ENCODE peak calls at places on chromosomes 3 and 15, in four cellular contexts. F, R, P and U are unnamed samples.

GRCh38 chr3:193905993-193906396 is 230.0 kb upstream of the HES1 start:
- DNase-seq in F (no peak), R (no peak), P (no peak), U (no peak)

GRCh38 chr3:126480251-126480650 is 4.6 kb upstream of the ZXDC start:
- DNase-seq in F (peak; percentile 69), R (no peak), P (no peak), U (no peak)

GRCh38 chr3:105938101-105938500 is 69.3 kb upstream of the CBLB start:
- DNase-seq in F (no peak), R (no peak), P (no peak), U (no peak)

GRCh38 chr3:134017490-134017889 is 12.2 kb downstream of the SLCO2A1 start:
- DNase-seq in F (no peak), R (no peak), P (no peak), U (peak; percentile 39)

GRCh38 chr3:186268616-186269448 is 93.2 kb downstream of the DGKG start:
- DNase-seq in F (no peak), R (peak; percentile 48), P (no peak), U (no peak)

GRCh38 chr3:168794427-168794826 is 698.7 kb upstream of the GOLIM4 start:
- DNase-seq in F (no peak), R (no peak), P (no peak), U (no peak)

GRCh38 chr15:65201918-65202317 is 9.4 kb downstream of the CILP start:
- DNase-seq in F (no peak), R (no peak), P (no peak), U (peak; percentile 5)

GRCh38 chr15:100760357-100760903 is 119.2 kb upstream of the ALDH1A3 start:
- DNase-seq in F (no peak), R (peak; percentile 50), P (no peak), U (no peak)

GRCh38 chr3:153961498-153961897 is 159.7 kb upstream of the ARHGEF26 start:
- DNase-seq in F (no peak), R (no peak), P (no peak), U (no peak)

GRCh38 chr3:15794842-15795562 is 2.8 kb downstream of the ANKRD28 start:
- DNase-seq in F (no peak), R (no peak), P (no peak), U (no peak)

GRCh38 chr15:44136991-44137477 is 58.0 kb downstream of the FRMD5 start:
- DNase-seq in F (no peak), R (no peak), P (no peak), U (no peak)

GRCh38 chr3:76474632-76475031 is 565.3 kb upstream of the ROBO2 start:
- DNase-seq in F (no peak), R (no peak), P (no peak), U (no peak)

GRCh38 chr3:46829699-46830208 is 33.5 kb downstream of the MYL3 start:
- DNase-seq in F (no peak), R (no peak), P (no peak), U (no peak)

GRCh38 chr3:182794455-182794773 is 1.1 kb downstream of the ATP11B start:
- DNase-seq in F (no peak), R (no peak), P (no peak), U (no peak)

GRCh38 chr3:173396191-173397041 is 1.1 kb upstream of the NLGN1 start:
- DNase-seq in F (no peak), R (no peak), P (no peak), U (no peak)

GRCh38 chr15:26729030-26729429 is 43.8 kb downstream of the GABRB3 start:
- DNase-seq in F (no peak), R (no peak), P (no peak), U (no peak)

GRCh38 chr15:26736502-26737248 is 36.2 kb downstream of the GABRB3 start:
- DNase-seq in F (no peak), R (no peak), P (no peak), U (no peak)

GRCh38 chr15:26729581-26729980 is 43.3 kb downstream of the GABRB3 start:
- DNase-seq in F (no peak), R (no peak), P (no peak), U (no peak)

DNA sequence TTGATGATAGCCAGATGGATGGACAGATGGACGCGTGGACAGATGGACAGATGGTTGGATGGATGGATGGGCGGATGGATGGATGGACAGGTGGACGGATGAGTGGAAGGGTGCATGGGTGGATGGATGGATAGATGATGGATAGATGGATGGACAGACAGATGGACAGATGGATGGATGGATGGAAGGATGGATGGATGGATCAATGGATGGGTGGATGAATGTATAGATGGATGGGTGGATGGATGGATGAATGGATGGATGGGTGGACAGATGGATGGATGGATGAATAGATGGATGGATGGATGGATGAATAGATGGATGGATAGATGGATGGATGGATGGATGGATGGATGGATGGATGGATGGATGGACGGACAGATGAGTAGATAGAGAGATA is 40.9 kb downstream of the GABRB3 start:
- DNase-seq in F (no peak), R (no peak), P (no peak), U (no peak)
- H3K9me3 ChIP-seq in F (peaks cover 41% of the 10 kb centered on the region), R (peaks cover 19% of the 10 kb centered on the region), P (peaks cover 19% of the 10 kb centered on the region), U (peaks cover 3% of the 10 kb centered on the region)

GRCh38 chr3:104521606-104522336 is 844.9 kb upstream of the ALCAM start:
- DNase-seq in F (peak; percentile 82), R (no peak), P (no peak), U (no peak)
- H3K4me3 ChIP-seq in F (no peak overlapping the region), R (no peak overlapping the region), P (no peak overlapping the region), U (no peak overlapping the region)

DNA sequence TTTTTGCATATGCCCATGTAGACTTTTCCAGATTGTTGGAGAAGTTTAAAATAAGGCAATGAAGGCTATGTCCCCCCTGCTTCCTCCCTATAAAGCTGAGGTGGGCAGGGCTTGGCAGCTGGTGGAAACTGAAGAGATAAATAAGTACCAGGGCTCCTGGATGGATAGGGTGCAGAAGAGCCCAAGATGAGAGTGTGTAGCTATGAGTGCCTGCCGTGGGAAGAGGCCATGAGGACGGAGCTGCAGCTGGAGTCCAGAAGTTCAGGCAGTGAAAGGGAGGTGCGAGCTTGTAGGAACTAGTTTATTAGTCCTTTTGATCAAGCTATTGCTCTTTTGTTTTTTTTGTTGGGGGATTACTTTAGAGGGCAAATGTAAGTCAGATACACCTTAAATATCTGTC is 52.4 kb downstream of the PHLDB2 start:
- DNase-seq in F (no peak), R (no peak), P (no peak), U (no peak)
- TF ChIP-seq POLR2A in F (no peak), R (no peak), P (no peak), U (no peak)

GRCh38 chr15:52784799-52785671 is 5.1 kb downstream of the ONECUT1 start:
- DNase-seq in F (no peak), R (no peak), P (no peak), U (no peak)
- H3K9me3 ChIP-seq in F (peaks cover 6% of the 10 kb centered on the region), R (no peaks in the 10 kb centered on the region), P (no peaks in the 10 kb centered on the region), U (no peaks in the 10 kb centered on the region)

GRCh38 chr3:52277972-52278509 is 408 bp downstream of the WDR82 start:
- DNase-seq in F (peak; percentile 94), R (peak; percentile 64), P (no peak), U (peak; percentile 83)
- H3K4me3 ChIP-seq in F (peak overlapping the region; percentile 78), R (peak overlapping the region; percentile 73), P (peak overlapping the region; percentile 86), U (peak overlapping the region; percentile 61)

GRCh38 chr3:179347383-179348194 is at the start of gene MFN1:
- DNase-seq in F (peak; percentile 97), R (peak; percentile 91), P (peak; percentile 93), U (peak; percentile 98)
- TF ChIP-seq POLR2A in F (peak; percentile 33), R (peak; percentile 69), P (no peak), U (peak; percentile 22)

GRCh38 chr15:95448531-95449210 is 881.8 kb upstream of the NR2F2 start:
- DNase-seq in F (no peak), R (no peak), P (no peak), U (no peak)

GRCh38 chr15:95449229-95449628 is 881.3 kb upstream of the NR2F2 start:
- DNase-seq in F (no peak), R (no peak), P (no peak), U (no peak)

GRCh38 chr15:95447486-95447885 is 883.0 kb upstream of the NR2F2 start:
- DNase-seq in F (no peak), R (no peak), P (no peak), U (no peak)

GRCh38 chr15:95444860-95445259 is 885.6 kb upstream of the NR2F2 start:
- DNase-seq in F (no peak), R (no peak), P (no peak), U (no peak)

DNA sequence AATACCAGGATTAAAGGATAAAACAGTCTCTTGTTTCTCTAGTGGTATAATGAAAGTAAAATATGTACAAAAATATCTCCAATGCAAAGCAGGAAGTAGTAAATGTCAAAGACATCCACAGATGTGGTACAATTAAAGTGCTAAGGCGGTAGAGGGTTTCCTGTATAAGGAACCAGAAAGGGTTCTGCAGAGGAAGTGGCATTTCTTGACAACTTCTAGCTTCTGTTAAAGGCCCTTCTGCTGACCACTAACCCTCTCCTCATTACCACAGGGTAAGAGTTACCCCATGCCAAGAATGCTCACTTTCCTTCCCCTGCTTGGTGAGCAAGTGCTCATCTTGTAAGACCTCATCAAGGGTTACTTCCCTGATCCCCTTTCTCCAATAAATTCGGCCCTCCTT is 883.6 kb upstream of the NR2F2 start:
- DNase-seq in F (no peak), R (no peak), P (no peak), U (no peak)
- H3K9me3 ChIP-seq in F (no peaks in the 10 kb centered on the region), R (no peaks in the 10 kb centered on the region), P (no peaks in the 10 kb centered on the region), U (no peaks in the 10 kb centered on the region)

GRCh38 chr3:196275126-196275525 is 12.4 kb downstream of the PCYT1A start:
- DNase-seq in F (no peak), R (no peak), P (no peak), U (no peak)

GRCh38 chr3:196273655-196274054 is 13.9 kb downstream of the PCYT1A start:
- DNase-seq in F (no peak), R (no peak), P (no peak), U (no peak)

GRCh38 chr3:196272826-196273225 is 14.7 kb downstream of the PCYT1A start:
- DNase-seq in F (no peak), R (no peak), P (no peak), U (no peak)

GRCh38 chr3:196270499-196270898 is 17.0 kb downstream of the PCYT1A start:
- DNase-seq in F (no peak), R (no peak), P (no peak), U (no peak)

DNA sequence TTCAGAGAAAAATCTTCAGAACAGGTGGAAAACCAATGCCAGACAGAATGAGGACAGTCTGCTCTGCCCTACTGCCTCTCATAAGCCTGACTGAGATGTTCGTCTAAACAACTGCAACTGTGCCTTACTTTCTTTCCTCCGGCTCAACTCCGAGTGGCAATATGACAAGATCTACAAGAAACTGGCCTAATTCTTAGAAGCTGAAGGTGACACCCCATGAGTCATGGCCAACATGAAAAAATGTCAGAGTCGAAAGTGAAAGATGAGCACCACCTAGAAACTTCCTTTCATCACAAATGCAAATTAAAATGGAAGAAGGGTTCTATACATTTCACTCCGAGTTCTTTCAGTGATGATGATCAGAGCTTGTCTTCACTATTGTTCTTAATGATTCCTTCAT is 12.9 kb downstream of the PCYT1A start:
- DNase-seq in F (no peak), R (no peak), P (no peak), U (no peak)
- H3K4me3 ChIP-seq in F (no peak overlapping the region), R (no peak overlapping the region), P (no peak overlapping the region), U (no peak overlapping the region)

DNA sequence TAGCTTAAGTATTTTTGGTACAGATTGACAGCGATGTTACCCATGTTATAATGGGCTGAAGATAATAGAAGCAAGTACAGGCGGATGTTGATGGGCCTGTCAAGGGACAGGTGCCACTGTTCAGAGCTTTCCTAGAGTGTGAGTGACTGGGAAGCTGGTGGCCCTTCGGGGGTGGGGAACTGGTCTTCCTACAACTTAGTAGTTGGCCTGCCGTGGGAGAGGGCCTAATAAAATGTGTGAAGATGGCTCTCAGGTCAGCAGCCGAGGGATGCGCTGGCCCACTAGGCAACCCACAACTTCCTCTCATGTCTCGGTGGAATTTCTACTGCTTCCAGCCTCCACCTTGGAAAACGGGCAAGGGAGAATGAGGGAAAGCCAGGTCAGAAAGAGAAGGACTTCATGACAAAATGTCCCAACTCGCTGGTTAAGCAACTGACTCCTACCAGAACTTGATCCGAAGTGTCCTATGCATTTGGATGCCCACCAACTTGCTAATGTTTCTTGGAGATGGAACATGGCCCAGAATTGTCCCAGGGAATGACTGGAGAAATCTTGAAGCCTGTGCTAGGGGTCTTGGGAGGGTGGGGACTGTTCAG is 1.4 kb downstream of the GYG1 start:
- DNase-seq in F (peak; percentile 74), R (no peak), P (no peak), U (no peak)
- TF ChIP-seq POLR2A in F (no peak), R (no peak), P (no peak), U (no peak)